ENCODE peak calls at places on chromosomes 2 and 18, in four cellular contexts. One of them, this sample, is unnamed.

GRCh38 chr2:164523026-164523425 is 98.3 kb downstream of the GRB14 start:
- DNase-seq in Calu3: peak
- DNase-seq in NCI-H345: no peak
- DNase-seq in NCI-H510A: no peak
- DNase-seq in this sample: no peak

GRCh38 chr2:8028981-8029380 is 652.9 kb upstream of the ID2 start:
- DNase-seq in Calu3: no peak
- DNase-seq in NCI-H345: peak
- DNase-seq in NCI-H510A: no peak
- DNase-seq in this sample: no peak

GRCh38 chr2:40499437-40499836 is 47.5 kb upstream of the SLC8A1 start:
- DNase-seq in Calu3: no peak
- DNase-seq in NCI-H345: no peak
- DNase-seq in NCI-H510A: no peak
- DNase-seq in this sample: no peak

GRCh38 chr2:97747716-97748115 is 34.3 kb downstream of the ZAP70 start:
- DNase-seq in Calu3: no peak
- DNase-seq in NCI-H345: no peak
- DNase-seq in NCI-H510A: no peak
- DNase-seq in this sample: no peak

GRCh38 chr18:78528437-78529228 is 451.0 kb upstream of the SALL3 start:
- DNase-seq in Calu3: no peak
- DNase-seq in NCI-H345: peak
- DNase-seq in NCI-H510A: peak
- DNase-seq in this sample: no peak

GRCh38 chr2:54708584-54709340 is 14.7 kb upstream of the EML6 start:
- DNase-seq in Calu3: peak
- DNase-seq in NCI-H345: peak
- DNase-seq in NCI-H510A: peak
- DNase-seq in this sample: no peak

GRCh38 chr2:175126661-175127060 is 41.3 kb downstream of the ATF2 start:
- DNase-seq in Calu3: no peak
- DNase-seq in NCI-H345: no peak
- DNase-seq in NCI-H510A: no peak
- DNase-seq in this sample: no peak

GRCh38 chr2:241680827-241681599 is 5.6 kb downstream of the DTYMK start:
- DNase-seq in Calu3: no peak
- DNase-seq in NCI-H345: no peak
- DNase-seq in NCI-H510A: no peak
- DNase-seq in this sample: no peak

GRCh38 chr2:136966485-136966884 is 201.1 kb downstream of the THSD7B start:
- DNase-seq in Calu3: no peak
- DNase-seq in NCI-H345: no peak
- DNase-seq in NCI-H510A: no peak
- DNase-seq in this sample: no peak

GRCh38 chr2:53768233-53768542 is 584 bp downstream of the CHAC2 start:
- DNase-seq in Calu3: no peak
- DNase-seq in NCI-H345: peak
- DNase-seq in NCI-H510A: no peak
- DNase-seq in this sample: peak

GRCh38 chr2:23503097-23503496 is 118.1 kb downstream of the KLHL29 start:
- DNase-seq in Calu3: no peak
- DNase-seq in NCI-H345: no peak
- DNase-seq in NCI-H510A: no peak
- DNase-seq in this sample: no peak